ENCODE peak calls at places on chromosomes 16 and 17, in five cellular contexts. One of them, this sample, is unnamed.

GRCh38 chr16:72291121-72291520 is 119.2 kb upstream of the PMFBP1 start:
- DNase-seq in skeletal muscle cell: no peak
- DNase-seq in dorsolateral prefrontal cortex: no peak
- DNase-seq in NCI-H1105: no peak
- DNase-seq in mammary epithelial cell: no peak
- DNase-seq in this sample: no peak

GRCh38 chr16:86020971-86021370 is 122.0 kb downstream of the IRF8 start:
- DNase-seq in mammary epithelial cell: no peak
- DNase-seq in dorsolateral prefrontal cortex: no peak
- DNase-seq in NCI-H1105: no peak
- DNase-seq in skeletal muscle cell: no peak
- DNase-seq in this sample: no peak

GRCh38 chr17:28871056-28871579 is 16.3 kb downstream of the ERAL1 start:
- DNase-seq in skeletal muscle cell: no peak
- DNase-seq in NCI-H1105: no peak
- DNase-seq in dorsolateral prefrontal cortex: no peak
- DNase-seq in mammary epithelial cell: no peak
- DNase-seq in this sample: no peak

GRCh38 chr17:49674507-49674906 is 3.4 kb downstream of the SPOP start:
- DNase-seq in skeletal muscle cell: no peak
- DNase-seq in mammary epithelial cell: no peak
- DNase-seq in NCI-H1105: no peak
- DNase-seq in dorsolateral prefrontal cortex: no peak
- DNase-seq in this sample: no peak

GRCh38 chr16:783404-784161 is 4.6 kb downstream of the RPUSD1 start:
- DNase-seq in mammary epithelial cell: no peak
- DNase-seq in dorsolateral prefrontal cortex: no peak
- DNase-seq in NCI-H1105: no peak
- DNase-seq in skeletal muscle cell: no peak
- DNase-seq in this sample: no peak

GRCh38 chr17:1216209-1216937 is 36.6 kb upstream of the ABR start:
- DNase-seq in dorsolateral prefrontal cortex: no peak
- DNase-seq in mammary epithelial cell: no peak
- DNase-seq in NCI-H1105: no peak
- DNase-seq in skeletal muscle cell: no peak
- DNase-seq in this sample: no peak

GRCh38 chr17:19461139-19461538 is 50.1 kb downstream of the RNF112 start:
- DNase-seq in NCI-H1105: peak
- DNase-seq in dorsolateral prefrontal cortex: no peak
- DNase-seq in skeletal muscle cell: no peak
- DNase-seq in mammary epithelial cell: no peak
- DNase-seq in this sample: no peak

GRCh38 chr16:46720619-46721018 is 27.5 kb downstream of the MYLK3 start:
- DNase-seq in dorsolateral prefrontal cortex: no peak
- DNase-seq in mammary epithelial cell: no peak
- DNase-seq in NCI-H1105: no peak
- DNase-seq in skeletal muscle cell: no peak
- DNase-seq in this sample: no peak

GRCh38 chr17:65595071-65595655 is 33.7 kb upstream of the AXIN2 start:
- DNase-seq in skeletal muscle cell: no peak
- DNase-seq in mammary epithelial cell: no peak
- DNase-seq in NCI-H1105: no peak
- DNase-seq in dorsolateral prefrontal cortex: no peak
- DNase-seq in this sample: no peak

GRCh38 chr16:6643083-6643686 is 689.5 kb upstream of the RBFOX1 start:
- DNase-seq in skeletal muscle cell: peak
- DNase-seq in mammary epithelial cell: peak
- DNase-seq in NCI-H1105: peak
- DNase-seq in dorsolateral prefrontal cortex: no peak
- DNase-seq in this sample: peak

GRCh38 chr17:45143767-45144198 is 4.5 kb upstream of the HEXIM1 start:
- DNase-seq in mammary epithelial cell: no peak
- DNase-seq in NCI-H1105: no peak
- DNase-seq in skeletal muscle cell: peak
- DNase-seq in dorsolateral prefrontal cortex: no peak
- DNase-seq in this sample: no peak

GRCh38 chr16:791131-791530 is 2.7 kb downstream of the CHTF18 start:
- DNase-seq in NCI-H1105: no peak
- DNase-seq in dorsolateral prefrontal cortex: no peak
- DNase-seq in skeletal muscle cell: no peak
- DNase-seq in mammary epithelial cell: no peak
- DNase-seq in this sample: no peak

GRCh38 chr16:57266531-57267268 is 17.8 kb downstream of the PLLP start:
- DNase-seq in dorsolateral prefrontal cortex: no peak
- DNase-seq in skeletal muscle cell: no peak
- DNase-seq in mammary epithelial cell: no peak
- DNase-seq in NCI-H1105: no peak
- DNase-seq in this sample: peak

GRCh38 chr17:28946239-28946638 is 5.1 kb downstream of the PHF12 start:
- DNase-seq in mammary epithelial cell: peak
- DNase-seq in skeletal muscle cell: peak
- DNase-seq in dorsolateral prefrontal cortex: no peak
- DNase-seq in NCI-H1105: no peak
- DNase-seq in this sample: no peak

GRCh38 chr16:88815901-88816589 is 4.3 kb upstream of the APRT start:
- DNase-seq in skeletal muscle cell: no peak
- DNase-seq in dorsolateral prefrontal cortex: no peak
- DNase-seq in NCI-H1105: no peak
- DNase-seq in mammary epithelial cell: no peak
- DNase-seq in this sample: peak

GRCh38 chr16:86424968-86425367 is 85.4 kb upstream of the FOXF1 start:
- DNase-seq in dorsolateral prefrontal cortex: no peak
- DNase-seq in mammary epithelial cell: no peak
- DNase-seq in NCI-H1105: no peak
- DNase-seq in skeletal muscle cell: no peak
- DNase-seq in this sample: no peak

GRCh38 chr17:7407033-7407432 is 612 bp upstream of the NLGN2 start:
- DNase-seq in mammary epithelial cell: no peak
- DNase-seq in dorsolateral prefrontal cortex: no peak
- DNase-seq in NCI-H1105: no peak
- DNase-seq in skeletal muscle cell: no peak
- DNase-seq in this sample: no peak

GRCh38 chr16:27189335-27189972 is 13.9 kb upstream of the KDM8 start:
- DNase-seq in mammary epithelial cell: no peak
- DNase-seq in skeletal muscle cell: no peak
- DNase-seq in NCI-H1105: no peak
- DNase-seq in dorsolateral prefrontal cortex: no peak
- DNase-seq in this sample: no peak

GRCh38 chr17:80263253-80264047 is 2.8 kb downstream of the RNF213 start:
- DNase-seq in skeletal muscle cell: peak
- DNase-seq in mammary epithelial cell: peak
- DNase-seq in NCI-H1105: no peak
- DNase-seq in dorsolateral prefrontal cortex: no peak
- DNase-seq in this sample: peak

GRCh38 chr17:2776589-2777241 is 19.5 kb upstream of the RAP1GAP2 start:
- DNase-seq in dorsolateral prefrontal cortex: no peak
- DNase-seq in skeletal muscle cell: no peak
- DNase-seq in NCI-H1105: peak
- DNase-seq in mammary epithelial cell: no peak
- DNase-seq in this sample: peak

GRCh38 chr17:81865733-81866439 is 5.3 kb downstream of the ARHGDIA start:
- DNase-seq in mammary epithelial cell: peak
- DNase-seq in skeletal muscle cell: no peak
- DNase-seq in dorsolateral prefrontal cortex: no peak
- DNase-seq in NCI-H1105: peak
- DNase-seq in this sample: no peak

GRCh38 chr16:85557083-85557975 is 55.8 kb upstream of the GSE1 start:
- DNase-seq in NCI-H1105: no peak
- DNase-seq in mammary epithelial cell: peak
- DNase-seq in skeletal muscle cell: no peak
- DNase-seq in dorsolateral prefrontal cortex: no peak
- DNase-seq in this sample: no peak

GRCh38 chr16:74556375-74556922 is 50.5 kb downstream of the GLG1 start:
- DNase-seq in dorsolateral prefrontal cortex: no peak
- DNase-seq in mammary epithelial cell: peak
- DNase-seq in NCI-H1105: no peak
- DNase-seq in skeletal muscle cell: no peak
- DNase-seq in this sample: no peak

GRCh38 chr16:74760007-74760767 is 14.4 kb downstream of the FA2H start:
- DNase-seq in skeletal muscle cell: no peak
- DNase-seq in mammary epithelial cell: peak
- DNase-seq in dorsolateral prefrontal cortex: no peak
- DNase-seq in NCI-H1105: no peak
- DNase-seq in this sample: no peak

GRCh38 chr17:12388206-12388605 is 277.5 kb upstream of the MYOCD start:
- DNase-seq in dorsolateral prefrontal cortex: no peak
- DNase-seq in skeletal muscle cell: peak
- DNase-seq in mammary epithelial cell: no peak
- DNase-seq in NCI-H1105: no peak
- DNase-seq in this sample: no peak

GRCh38 chr16:74998481-74999207 is at the start of gene ZNRF1:
- DNase-seq in skeletal muscle cell: peak
- DNase-seq in mammary epithelial cell: peak
- DNase-seq in dorsolateral prefrontal cortex: peak
- DNase-seq in NCI-H1105: peak
- DNase-seq in this sample: peak

GRCh38 chr16:90008708-90009145 is 10.5 kb downstream of the DBNDD1 start:
- DNase-seq in dorsolateral prefrontal cortex: no peak
- DNase-seq in mammary epithelial cell: no peak
- DNase-seq in skeletal muscle cell: no peak
- DNase-seq in NCI-H1105: no peak
- DNase-seq in this sample: no peak

GRCh38 chr17:66542183-66542966 is 240.0 kb downstream of the PRKCA start:
- DNase-seq in mammary epithelial cell: peak
- DNase-seq in dorsolateral prefrontal cortex: no peak
- DNase-seq in NCI-H1105: no peak
- DNase-seq in skeletal muscle cell: peak
- DNase-seq in this sample: no peak

GRCh38 chr17:79625706-79626105 is 14.9 kb upstream of the RBFOX3 start:
- DNase-seq in NCI-H1105: no peak
- DNase-seq in skeletal muscle cell: no peak
- DNase-seq in mammary epithelial cell: no peak
- DNase-seq in dorsolateral prefrontal cortex: peak
- DNase-seq in this sample: no peak

GRCh38 chr17:8490256-8491023 is 54.8 kb downstream of the NDEL1 start:
- DNase-seq in NCI-H1105: no peak
- DNase-seq in mammary epithelial cell: no peak
- DNase-seq in dorsolateral prefrontal cortex: no peak
- DNase-seq in skeletal muscle cell: no peak
- DNase-seq in this sample: no peak